ENCODE peak calls at places on chromosomes 6 and 20, in six cellular contexts. I, F, J, K, W and T are unnamed samples.

GRCh38 chr6:137749595-137750215 is 117.4 kb upstream of the TNFAIP3 start:
- DNase-seq in I (peak), F (no peak), J (no peak), K (no peak), W (no peak), T (no peak)

GRCh38 chr6:143441680-143442359 is 8.7 kb downstream of the ADAT2 start:
- DNase-seq in I (no peak), F (no peak), J (no peak), K (no peak), W (no peak), T (no peak)

GRCh38 chr6:168104636-168105035 is 25.6 kb upstream of the FRMD1 start:
- DNase-seq in I (no peak), F (no peak), J (no peak), K (no peak), W (no peak), T (no peak)

GRCh38 chr20:36865861-36866149 is 10.1 kb upstream of the TLDC2 start:
- DNase-seq in I (no peak), F (no peak), J (no peak), K (no peak), W (no peak), T (no peak)

GRCh38 chr6:47187883-47188587 is 121.7 kb downstream of the TNFRSF21 start:
- DNase-seq in I (peak), F (no peak), J (no peak), K (no peak), W (no peak), T (no peak)

GRCh38 chr6:82040405-82041221 is 206.9 kb downstream of the IBTK start:
- DNase-seq in I (peak), F (peak), J (peak), K (no peak), W (peak), T (peak)

GRCh38 chr20:19786311-19786710 is 28.3 kb downstream of the RIN2 start:
- DNase-seq in I (peak), F (no peak), J (peak), K (no peak), W (peak), T (no peak)

GRCh38 chr20:48528346-48528745 is 299.5 kb downstream of the PREX1 start:
- DNase-seq in I (no peak), F (no peak), J (no peak), K (no peak), W (no peak), T (no peak)

GRCh38 chr6:109507490-109508072 is 24.6 kb upstream of the ZBTB24 start:
- DNase-seq in I (no peak), F (no peak), J (no peak), K (no peak), W (no peak), T (no peak)

GRCh38 chr20:21534453-21534852 is 20.6 kb upstream of the NKX2-2 start:
- DNase-seq in I (no peak), F (no peak), J (no peak), K (no peak), W (no peak), T (no peak)

GRCh38 chr6:36610576-36611336 is 16.6 kb downstream of the SRSF3 start:
- DNase-seq in I (no peak), F (no peak), J (no peak), K (no peak), W (peak), T (no peak)

GRCh38 chr6:53282741-53283140 is 66.0 kb downstream of the ELOVL5 start:
- DNase-seq in I (peak), F (no peak), J (no peak), K (no peak), W (no peak), T (no peak)

GRCh38 chr6:169345198-169345597 is 91.6 kb upstream of the THBS2 start:
- DNase-seq in I (no peak), F (no peak), J (no peak), K (no peak), W (no peak), T (no peak)

GRCh38 chr20:33689973-33690372 is 3.8 kb upstream of the E2F1 start:
- DNase-seq in I (peak), F (no peak), J (peak), K (no peak), W (no peak), T (no peak)

GRCh38 chr6:134805163-134805562 is 144.7 kb downstream of the ALDH8A1 start:
- DNase-seq in I (peak), F (no peak), J (no peak), K (no peak), W (no peak), T (no peak)

GRCh38 chr20:24670341-24670821 is 201.0 kb downstream of the SYNDIG1 start:
- DNase-seq in I (no peak), F (no peak), J (no peak), K (no peak), W (peak), T (no peak)

GRCh38 chr6:142372348-142372747 is 70.5 kb downstream of the ADGRG6 start:
- DNase-seq in I (no peak), F (no peak), J (no peak), K (no peak), W (no peak), T (no peak)

GRCh38 chr6:20538131-20538662 is 3.9 kb downstream of the CDKAL1 start:
- DNase-seq in I (no peak), F (no peak), J (no peak), K (no peak), W (no peak), T (no peak)

GRCh38 chr20:41098703-41099250 is 38.6 kb upstream of the PLCG1 start:
- DNase-seq in I (peak), F (no peak), J (no peak), K (no peak), W (no peak), T (no peak)

GRCh38 chr6:16318953-16319720 is 80.8 kb downstream of the GMPR start:
- DNase-seq in I (no peak), F (no peak), J (no peak), K (no peak), W (no peak), T (no peak)

GRCh38 chr20:6122111-6122872 is 538 bp downstream of the FERMT1 start:
- DNase-seq in I (peak), F (peak), J (peak), K (no peak), W (no peak), T (no peak)

GRCh38 chr20:19692685-19693119 is 65.4 kb upstream of the RIN2 start:
- DNase-seq in I (peak), F (peak), J (peak), K (no peak), W (peak), T (peak)

GRCh38 chr6:1163501-1163900 is 148.4 kb upstream of the FOXQ1 start:
- DNase-seq in I (no peak), F (no peak), J (no peak), K (no peak), W (no peak), T (no peak)

GRCh38 chr20:36408219-36408618 is 102.1 kb downstream of the DLGAP4 start:
- DNase-seq in I (peak), F (no peak), J (no peak), K (no peak), W (no peak), T (no peak)

GRCh38 chr20:17504326-17504897 is 26.8 kb downstream of the BFSP1 start:
- DNase-seq in I (peak), F (no peak), J (no peak), K (no peak), W (no peak), T (no peak)

GRCh38 chr20:51772236-51772635 is 4.0 kb upstream of the ATP9A start:
- DNase-seq in I (no peak), F (no peak), J (no peak), K (no peak), W (no peak), T (no peak)

GRCh38 chr6:120873125-120873865 is 461.0 kb downstream of the TBC1D32 start:
- DNase-seq in I (no peak), F (no peak), J (no peak), K (no peak), W (no peak), T (no peak)

GRCh38 chr6:118744261-118744941 is 93.0 kb upstream of the CEP85L start:
- DNase-seq in I (peak), F (no peak), J (no peak), K (no peak), W (no peak), T (no peak)

GRCh38 chr6:168377481-168377850 is 57.9 kb upstream of the DACT2 start:
- DNase-seq in I (no peak), F (peak), J (no peak), K (no peak), W (no peak), T (no peak)

GRCh38 chr6:133017581-133017980 is 203.2 kb downstream of the RPS12 start:
- DNase-seq in I (peak), F (no peak), J (no peak), K (no peak), W (no peak), T (no peak)

GRCh38 chr20:32763202-32763999 is 1.2 kb downstream of the DNMT3B start:
- DNase-seq in I (peak), F (peak), J (peak), K (no peak), W (peak), T (no peak)

GRCh38 chr6:130520235-130520634 is 154.4 kb downstream of the TMEM200A start:
- DNase-seq in I (peak), F (no peak), J (no peak), K (no peak), W (no peak), T (no peak)

GRCh38 chr6:123467437-123467836 is 169.3 kb downstream of the TRDN start:
- DNase-seq in I (no peak), F (no peak), J (no peak), K (no peak), W (no peak), T (no peak)

GRCh38 chr6:113185299-113185698 is 671.8 kb upstream of the MARCKS start:
- DNase-seq in I (no peak), F (no peak), J (no peak), K (no peak), W (no peak), T (no peak)

GRCh38 chr20:32474967-32475819 is 109.9 kb downstream of the NOL4L start:
- DNase-seq in I (peak), F (peak), J (no peak), K (no peak), W (peak), T (peak)

GRCh38 chr20:16581241-16581640 is 8.0 kb upstream of the KIF16B start:
- DNase-seq in I (no peak), F (no peak), J (no peak), K (no peak), W (no peak), T (no peak)

DNA sequence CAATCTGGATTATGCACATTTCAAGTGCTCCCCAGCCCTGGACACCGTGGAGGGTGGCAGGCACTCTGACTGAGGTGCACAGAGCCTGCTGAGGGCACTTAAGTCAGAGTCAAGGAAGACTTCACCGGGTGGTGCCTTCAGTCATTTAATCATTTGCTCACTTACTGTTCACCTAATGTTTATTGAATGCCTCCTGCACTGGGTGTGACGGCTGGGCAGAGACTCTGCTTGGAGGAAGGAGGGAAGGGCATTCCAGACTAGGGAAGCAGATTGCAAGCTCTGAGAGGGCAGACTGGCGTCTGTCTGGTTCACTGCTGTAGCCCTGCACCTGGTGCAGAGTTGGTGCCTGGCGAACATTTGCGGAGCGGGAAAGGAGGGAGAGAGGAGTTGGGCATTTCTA is 54.2 kb upstream of the FAM83D start:
- DNase-seq in I (no peak), F (no peak), J (no peak), K (no peak), W (peak), T (no peak)
- H3K4me3 ChIP-seq in I (no peak), F (no peak), J (no peak), K (peak), W (no peak), T (peak)

GRCh38 chr6:39302011-39302410 is 12.2 kb downstream of the KCNK17 start:
- DNase-seq in I (no peak), F (no peak), J (no peak), K (no peak), W (no peak), T (no peak)

GRCh38 chr6:39300739-39301138 is 13.5 kb downstream of the KCNK17 start:
- DNase-seq in I (no peak), F (no peak), J (peak), K (no peak), W (no peak), T (no peak)

GRCh38 chr6:39302669-39303424 is 11.4 kb downstream of the KCNK17 start:
- DNase-seq in I (peak), F (peak), J (peak), K (peak), W (peak), T (peak)

GRCh38 chr6:39303425-39304153 is 10.6 kb downstream of the KCNK17 start:
- DNase-seq in I (no peak), F (no peak), J (no peak), K (no peak), W (no peak), T (no peak)

GRCh38 chr6:39301606-39302005 is 12.6 kb downstream of the KCNK17 start:
- DNase-seq in I (no peak), F (no peak), J (peak), K (no peak), W (no peak), T (peak)
- TF ChIP-seq CTCF in I (peak), F (no peak), J (peak), K (peak), W (no peak), T (peak)

GRCh38 chr6:122049341-122049740 is 350.1 kb upstream of the HSF2 start:
- DNase-seq in I (peak), F (no peak), J (no peak), K (no peak), W (no peak), T (no peak)
- H3K4me3 ChIP-seq in I (peak), F (no peak), J (no peak), K (no peak), W (no peak), T (no peak)

GRCh38 chr20:53210041-53210440 is 237.9 kb downstream of the TSHZ2 start:
- DNase-seq in I (no peak), F (no peak), J (no peak), K (no peak), W (no peak), T (no peak)

GRCh38 chr20:53210931-53211330 is 238.8 kb downstream of the TSHZ2 start:
- DNase-seq in I (no peak), F (no peak), J (no peak), K (no peak), W (no peak), T (no peak)

GRCh38 chr20:53205046-53205445 is 232.9 kb downstream of the TSHZ2 start:
- DNase-seq in I (no peak), F (peak), J (no peak), K (no peak), W (no peak), T (no peak)

GRCh38 chr20:53212018-53212417 is 239.9 kb downstream of the TSHZ2 start:
- DNase-seq in I (no peak), F (no peak), J (no peak), K (no peak), W (no peak), T (no peak)

DNA sequence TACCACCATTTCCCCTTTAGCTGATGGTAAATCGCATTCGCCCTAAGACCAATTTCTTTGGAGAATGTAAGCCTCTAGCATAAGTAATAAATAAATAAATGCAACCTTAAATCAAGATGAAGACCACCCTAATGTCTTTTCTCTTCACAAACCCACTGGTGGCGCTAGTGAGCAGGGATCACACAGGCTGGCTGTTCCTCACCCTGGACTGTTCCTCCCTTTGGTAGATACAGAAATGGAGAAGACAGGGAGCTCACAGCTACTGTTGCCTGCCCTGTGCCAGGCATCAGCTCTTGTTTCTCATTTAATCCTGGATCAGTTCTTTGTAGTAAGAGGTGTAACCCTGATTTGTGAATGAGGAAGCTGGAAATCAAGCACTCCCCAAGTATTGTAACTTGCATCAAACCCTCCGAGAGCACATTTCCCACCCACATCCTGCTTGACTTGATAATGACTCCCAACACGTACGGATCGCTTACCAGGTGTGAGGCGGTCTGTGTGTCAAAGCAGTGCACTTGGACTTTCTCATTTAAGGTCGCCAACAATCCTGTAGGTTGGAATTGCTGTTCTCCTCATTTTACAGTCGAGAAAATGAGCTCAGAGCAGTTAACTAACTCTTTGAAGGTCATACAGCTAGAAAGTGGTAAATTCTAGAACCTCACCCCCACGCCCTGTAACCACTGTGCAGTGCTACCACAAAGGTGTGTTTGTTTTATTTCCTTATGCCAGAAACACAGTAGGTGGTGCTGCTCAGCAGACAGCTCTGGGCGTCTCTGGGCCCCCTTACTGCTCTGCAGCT is 236.2 kb downstream of the TSHZ2 start:
- DNase-seq in I (no peak), F (no peak), J (peak), K (no peak), W (no peak), T (no peak)
- TF ChIP-seq CTCF in I (no peak), F (no peak), J (peak), K (peak), W (no peak), T (peak)

GRCh38 chr6:15110721-15111354 is 135.0 kb upstream of the JARID2 start:
- DNase-seq in I (peak), F (no peak), J (no peak), K (no peak), W (no peak), T (no peak)
- H3K4me3 ChIP-seq in I (no peak), F (no peak), J (no peak), K (no peak), W (no peak), T (no peak)

DNA sequence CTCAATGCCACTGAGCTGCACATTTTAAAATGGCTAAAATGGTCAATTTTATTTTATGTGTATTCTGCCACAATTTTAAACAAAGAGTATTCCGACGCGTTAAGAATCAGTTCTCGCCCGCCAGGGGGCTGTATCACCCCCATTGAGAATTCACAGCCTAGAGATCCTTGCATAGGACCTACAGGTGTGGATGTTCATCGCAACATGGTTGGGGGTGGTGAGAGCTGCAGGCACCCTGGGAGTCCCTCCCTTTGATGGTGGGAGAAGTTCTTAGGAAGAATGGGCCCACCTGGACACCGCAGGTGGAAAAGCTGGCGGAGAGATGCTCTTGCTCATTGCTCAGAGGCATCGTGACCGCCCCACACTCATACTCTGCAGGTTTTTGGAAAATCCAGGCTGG is 63.5 kb downstream of the SLC2A10 start:
- DNase-seq in I (no peak), F (no peak), J (no peak), K (no peak), W (no peak), T (peak)
- TF ChIP-seq CTCF in I (no peak), F (no peak), J (no peak), K (no peak), W (no peak), T (peak)

GRCh38 chr20:49685161-49685601 is 28.5 kb downstream of the B4GALT5 start:
- DNase-seq in I (no peak), F (no peak), J (no peak), K (no peak), W (no peak), T (peak)

GRCh38 chr20:49682798-49683197 is 30.9 kb downstream of the B4GALT5 start:
- DNase-seq in I (no peak), F (no peak), J (no peak), K (no peak), W (no peak), T (no peak)

GRCh38 chr20:49687595-49688567 is 25.8 kb downstream of the B4GALT5 start:
- DNase-seq in I (no peak), F (no peak), J (no peak), K (no peak), W (no peak), T (peak)

GRCh38 chr20:49684335-49684997 is 29.2 kb downstream of the B4GALT5 start:
- DNase-seq in I (no peak), F (no peak), J (no peak), K (no peak), W (no peak), T (no peak)

DNA sequence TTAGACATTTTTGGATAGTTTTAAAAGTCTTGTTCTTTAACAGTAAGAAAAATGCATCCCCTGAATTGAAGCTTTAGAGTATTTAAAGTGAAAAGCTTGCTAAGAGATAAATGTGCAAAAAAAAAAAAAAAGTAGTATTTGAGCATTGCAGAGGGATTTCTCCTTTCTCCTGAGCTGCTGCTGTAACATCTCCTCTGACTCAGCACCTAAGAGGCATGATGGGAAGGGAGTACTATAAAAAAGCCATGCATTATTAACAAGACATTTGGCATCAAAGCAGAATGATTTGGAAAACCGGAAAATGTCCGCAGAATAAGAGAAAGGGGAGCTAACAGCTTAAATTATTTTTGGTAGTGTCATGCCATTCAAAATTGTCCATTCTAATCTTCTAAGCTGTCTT is 27.9 kb downstream of the B4GALT5 start:
- DNase-seq in I (peak), F (no peak), J (peak), K (no peak), W (no peak), T (no peak)
- H3K4me3 ChIP-seq in I (no peak), F (no peak), J (no peak), K (no peak), W (no peak), T (no peak)

GRCh38 chr6:90222008-90222407 is 74.6 kb downstream of the BACH2 start:
- DNase-seq in I (no peak), F (no peak), J (no peak), K (no peak), W (no peak), T (no peak)
- TF ChIP-seq CTCF in I (no peak), F (no peak), J (no peak), K (no peak), W (no peak), T (no peak)